ENCODE peak calls at places on chromosome 7, in eight cellular contexts. Z, H, J, A, P, D, C and Q are unnamed samples.

GRCh38 chr7:157554393-157555238 is 217.8 kb downstream of the DNAJB6 start:
- DNase-seq in D (no peak), H (no peak), A (no peak), J (no peak), P (no peak), C (no peak), Z (no peak), Q (no peak)

GRCh38 chr7:22631730-22632129 is 95.3 kb upstream of the IL6 start:
- DNase-seq in D (no peak), C (no peak), P (no peak), H (no peak), A (no peak), J (no peak), Z (no peak), Q (no peak)

GRCh38 chr7:34181271-34181958 is 276.1 kb downstream of the BMPER start:
- DNase-seq in D (no peak), J (no peak), Z (no peak), A (no peak), P (no peak), H (no peak), C (no peak), Q (no peak)

GRCh38 chr7:6237002-6237401 is 35.4 kb downstream of the CYTH3 start:
- DNase-seq in J (no peak), A (no peak), H (no peak), P (no peak), C (no peak), Z (no peak), D (no peak), Q (no peak)

GRCh38 chr7:20235303-20235702 is 18.1 kb upstream of the MACC1 start:
- DNase-seq in A (no peak), Z (no peak), J (no peak), P (no peak), C (no peak), H (no peak), D (no peak), Q (no peak)

GRCh38 chr7:17304926-17305325 is 6.5 kb downstream of the AHR start:
- DNase-seq in Z (no peak), H (no peak), D (peak), C (peak), A (peak), J (peak), P (no peak), Q (peak)

GRCh38 chr7:66356277-66356721 is 151.2 kb downstream of the TPST1 start:
- DNase-seq in P (peak), H (no peak), A (no peak), D (no peak), J (peak), C (peak), Z (no peak), Q (no peak)

GRCh38 chr7:140211698-140212097 is 34.9 kb upstream of the KDM7A start:
- DNase-seq in D (no peak), A (no peak), H (no peak), C (no peak), Z (no peak), J (no peak), P (no peak), Q (no peak)

GRCh38 chr7:110003827-110004226 is 1087.1 kb upstream of the LRRN3 start:
- DNase-seq in C (no peak), H (no peak), J (no peak), Z (no peak), P (no peak), D (peak), A (no peak), Q (no peak)

GRCh38 chr7:88566174-88566729 is 193.2 kb upstream of the ZNF804B start:
- DNase-seq in Z (no peak), P (no peak), D (no peak), A (no peak), C (no peak), H (no peak), J (no peak), Q (no peak)

GRCh38 chr7:37311282-37311868 is 137.3 kb downstream of the ELMO1 start:
- DNase-seq in H (peak), Z (no peak), P (no peak), D (peak), J (peak), A (no peak), C (no peak), Q (no peak)

GRCh38 chr7:6430271-6430940 is 17.3 kb downstream of the DAGLB start:
- DNase-seq in C (peak), A (no peak), D (peak), P (no peak), J (no peak), H (no peak), Z (no peak), Q (no peak)

GRCh38 chr7:73786588-73786987 is 16.5 kb upstream of the CLDN3 start:
- DNase-seq in J (no peak), H (no peak), C (no peak), A (no peak), P (no peak), Z (no peak), D (no peak), Q (no peak)

GRCh38 chr7:100786323-100786722 is 41.0 kb downstream of the EPHB4 start:
- DNase-seq in J (no peak), Z (no peak), A (no peak), P (no peak), D (no peak), C (no peak), H (no peak), Q (no peak)

GRCh38 chr7:45897042-45897690 is 8.9 kb downstream of the IGFBP1 start:
- DNase-seq in D (peak), A (no peak), J (peak), P (no peak), H (no peak), C (peak), Z (no peak), Q (peak)

GRCh38 chr7:99864041-99864440 is 12.8 kb downstream of the OR2AE1 start:
- DNase-seq in D (peak), J (no peak), A (no peak), C (no peak), H (no peak), Z (no peak), P (no peak), Q (no peak)

GRCh38 chr7:142554555-142555532 is 194.4 kb upstream of the PRSS1 start:
- DNase-seq in Z (no peak), D (no peak), J (no peak), C (peak), H (no peak), P (no peak), A (no peak), Q (no peak)

DNA sequence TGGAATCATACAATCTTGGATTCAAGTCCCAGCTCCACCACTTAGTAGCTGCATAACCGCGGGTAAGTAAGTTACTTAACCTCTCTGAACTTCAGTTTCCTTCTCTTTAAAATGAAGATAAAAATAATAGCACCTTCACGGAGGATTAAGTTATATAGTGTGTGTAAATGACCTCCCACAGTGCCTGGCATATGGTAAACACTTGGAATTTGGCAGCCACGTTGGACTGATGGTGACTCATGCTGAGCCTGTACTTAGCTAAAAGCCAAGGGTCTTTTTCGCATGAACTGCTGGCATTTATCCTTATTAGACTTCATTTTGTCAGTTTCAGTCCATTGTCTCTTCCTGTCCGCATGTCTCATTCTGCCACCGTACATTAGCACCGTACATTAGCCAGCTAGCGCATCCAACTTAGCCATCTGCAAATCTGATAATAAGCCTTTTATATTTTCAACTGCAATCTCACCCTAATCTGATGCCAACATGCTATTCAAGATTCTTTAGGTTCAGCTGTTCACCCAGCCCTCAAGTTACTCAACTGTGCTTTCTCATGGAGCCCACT is 11.2 kb downstream of the SLC13A4 start:
- DNase-seq in P (no peak), C (peak), D (peak), J (peak), A (no peak), Z (peak), H (no peak), Q (peak)
- TF ChIP-seq CTCF in P (no peak), C (no peak), D (no peak), J (no peak), A (no peak), Z (no peak), H (no peak), Q (no peak)

GRCh38 chr7:90445633-90446032 is 23.8 kb upstream of the PTTG1IP2 start:
- DNase-seq in D (no peak), P (no peak), Z (no peak), C (no peak), A (no peak), J (no peak), H (no peak), Q (no peak)

DNA sequence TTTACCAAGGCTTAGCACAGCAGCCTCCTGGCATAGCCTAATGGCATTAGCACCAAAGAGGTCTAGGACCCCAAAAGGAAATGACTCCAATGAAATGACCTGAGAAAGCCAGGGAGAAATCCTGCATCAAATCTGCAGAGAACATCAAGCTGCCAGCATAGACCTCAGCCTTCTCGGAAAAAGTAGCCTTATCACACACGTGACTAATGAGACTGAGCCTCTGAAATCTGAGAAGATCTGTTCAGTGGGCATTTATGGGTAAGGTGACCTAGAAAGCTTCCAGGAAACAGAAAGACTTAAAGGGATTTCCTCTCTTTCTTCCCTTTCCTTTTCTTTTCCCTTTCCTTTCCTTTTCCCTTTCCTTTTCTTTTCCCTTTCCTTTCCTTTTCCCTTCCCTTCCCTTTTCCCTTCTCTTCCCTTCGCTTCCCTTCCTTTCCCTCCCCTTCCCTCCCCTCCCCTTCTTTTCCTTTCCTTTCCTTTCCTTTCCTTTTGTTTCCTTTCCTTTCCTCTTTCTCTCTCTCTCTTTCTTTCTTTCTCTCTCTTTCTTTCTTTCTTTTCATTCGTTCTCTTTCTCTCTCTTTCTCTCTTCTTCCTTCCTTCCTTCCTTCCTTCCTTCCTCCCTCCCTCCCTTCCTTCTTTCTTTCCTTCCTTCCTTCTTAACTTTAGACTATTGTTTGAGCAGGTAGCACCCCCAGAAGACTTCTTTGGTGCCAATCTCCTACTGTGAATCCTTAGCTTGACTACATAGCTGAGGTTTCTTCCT is 23.1 kb upstream of the PTTG1IP2 start:
- DNase-seq in C (no peak), P (no peak), Z (no peak), A (no peak), H (no peak), J (no peak), D (no peak), Q (no peak)
- H3K4me3 ChIP-seq in C (no peak), P (no peak), Z (no peak), A (no peak), H (no peak), J (no peak), D (no peak), Q (no peak)

DNA sequence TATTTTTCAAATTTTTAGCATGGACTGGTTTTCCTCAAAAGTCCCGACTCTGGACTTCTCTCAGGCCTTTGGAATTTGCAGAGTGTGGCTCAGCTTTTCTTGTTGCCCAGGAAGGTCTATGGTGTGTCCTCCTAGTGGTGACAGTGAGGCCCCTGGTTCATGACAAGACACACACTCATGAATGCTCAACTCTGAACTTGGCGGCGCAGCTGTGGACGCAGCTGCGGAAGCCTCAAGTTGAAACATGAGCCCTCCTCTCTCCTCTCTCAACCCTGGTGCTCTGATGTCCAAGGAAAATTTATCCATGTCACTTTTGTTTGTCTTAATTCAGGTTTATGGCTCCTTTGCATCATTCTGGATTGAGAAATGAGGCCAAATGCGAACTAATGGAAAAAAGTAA is 183.9 kb downstream of the HECW1 start:
- DNase-seq in Z (no peak), A (no peak), D (no peak), P (no peak), J (no peak), H (no peak), C (peak), Q (no peak)
- TF ChIP-seq CTCF in Z (no peak), A (no peak), D (no peak), P (no peak), J (peak), H (no peak), C (no peak), Q (peak)

DNA sequence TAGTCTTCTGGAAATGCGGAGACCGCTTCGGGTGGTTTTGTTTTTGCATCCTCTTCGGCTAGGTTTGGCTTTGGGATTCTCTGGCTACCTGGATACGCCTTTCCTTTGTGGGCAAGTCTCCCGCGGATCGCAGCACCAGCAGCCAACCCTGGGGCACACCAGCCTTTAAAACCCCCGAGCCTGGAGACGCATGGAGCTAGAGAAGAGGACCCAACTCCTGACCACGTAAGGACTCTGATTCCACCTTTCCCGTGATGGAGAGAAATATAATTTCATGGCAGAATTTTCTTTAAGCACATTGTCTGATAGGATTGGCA is 535.4 kb upstream of the GALNT17 start:
- DNase-seq in J (no peak), A (no peak), C (no peak), P (no peak), D (no peak), Z (no peak), H (no peak), Q (no peak)
- H3K4me3 ChIP-seq in J (peak), A (peak), C (no peak), P (peak), D (no peak), Z (no peak), H (no peak), Q (no peak)

GRCh38 chr7:148022832-148023231 is 567.7 kb upstream of the C7orf33 start:
- DNase-seq in H (no peak), D (no peak), C (no peak), A (no peak), J (no peak), Z (no peak), P (no peak), Q (no peak)

GRCh38 chr7:148021507-148022045 is 569.0 kb upstream of the C7orf33 start:
- DNase-seq in C (no peak), P (no peak), Z (no peak), H (no peak), J (no peak), A (no peak), D (no peak), Q (no peak)

GRCh38 chr7:148020679-148021078 is 569.9 kb upstream of the C7orf33 start:
- DNase-seq in C (no peak), H (no peak), J (no peak), D (no peak), A (no peak), P (no peak), Z (no peak), Q (no peak)
- TF ChIP-seq CTCF in C (no peak), H (no peak), J (no peak), D (no peak), A (no peak), P (no peak), Z (no peak), Q (no peak)

GRCh38 chr7:29479606-29480200 is 83.9 kb upstream of the PRR15 start:
- DNase-seq in P (peak), J (no peak), A (no peak), H (peak), C (no peak), D (peak), Z (no peak), Q (no peak)
- H3K4me3 ChIP-seq in P (no peak), J (no peak), A (no peak), H (no peak), C (no peak), D (no peak), Z (no peak), Q (no peak)

GRCh38 chr7:33048257-33048656 is 14.3 kb downstream of the NT5C3A start:
- DNase-seq in D (no peak), J (no peak), P (no peak), H (no peak), A (no peak), Z (no peak), C (no peak), Q (no peak)
- TF ChIP-seq CTCF in D (no peak), J (no peak), P (no peak), H (no peak), A (no peak), Z (no peak), C (no peak), Q (no peak)

GRCh38 chr7:149776305-149776704 is 2.9 kb upstream of the ZNF467 start:
- DNase-seq in P (no peak), H (peak), A (no peak), D (no peak), J (no peak), Z (no peak), C (no peak), Q (no peak)
- H3K4me3 ChIP-seq in P (no peak), H (no peak), A (no peak), D (no peak), J (no peak), Z (no peak), C (no peak), Q (no peak)

DNA sequence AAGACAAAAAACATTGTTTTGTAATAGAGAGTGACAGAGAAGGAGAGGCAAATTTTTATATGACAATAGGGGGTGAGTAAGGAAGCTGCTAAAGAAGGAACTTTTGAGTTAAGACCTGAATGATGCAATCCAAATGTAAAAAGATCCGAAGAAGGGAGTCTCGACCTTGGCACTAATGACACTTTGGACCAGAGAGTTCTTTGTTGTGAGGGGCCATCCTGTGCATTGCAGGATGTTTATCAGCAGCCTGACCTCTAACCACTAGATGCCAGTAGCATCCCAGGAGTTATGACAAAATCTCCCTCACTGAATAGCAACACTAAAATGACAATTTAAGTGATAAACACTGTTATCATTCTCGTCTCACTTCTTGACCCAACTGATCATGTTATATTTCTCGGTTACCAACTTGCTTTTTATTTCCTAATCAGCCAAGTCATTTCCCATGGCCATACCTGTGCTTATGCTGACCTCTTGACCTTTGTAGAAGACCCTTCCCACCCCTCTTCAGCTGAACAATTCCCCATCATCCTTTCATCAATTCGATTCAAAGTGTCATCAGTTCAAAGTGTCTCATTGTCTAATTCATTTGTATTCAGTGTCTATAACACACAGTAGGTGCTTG is 30.0 kb downstream of the DGKI start:
- DNase-seq in H (no peak), C (peak), J (no peak), Z (no peak), A (peak), D (peak), P (no peak), Q (no peak)
- TF ChIP-seq CTCF in H (no peak), C (peak), J (peak), Z (peak), A (peak), D (peak), P (no peak), Q (peak)

GRCh38 chr7:92722541-92722940 is 113.8 kb downstream of the CDK6 start:
- DNase-seq in P (no peak), H (no peak), A (no peak), Z (no peak), J (no peak), D (peak), C (no peak), Q (no peak)

GRCh38 chr7:92723205-92723604 is 113.2 kb downstream of the CDK6 start:
- DNase-seq in Z (no peak), H (no peak), D (peak), P (no peak), C (no peak), A (no peak), J (no peak), Q (no peak)

GRCh38 chr7:92717601-92717981 is 118.8 kb downstream of the CDK6 start:
- DNase-seq in Z (no peak), C (no peak), H (no peak), J (peak), D (no peak), A (no peak), P (no peak), Q (no peak)

GRCh38 chr7:92717982-92718716 is 118.2 kb downstream of the CDK6 start:
- DNase-seq in P (peak), Z (no peak), A (peak), C (no peak), J (peak), H (peak), D (peak), Q (no peak)

DNA sequence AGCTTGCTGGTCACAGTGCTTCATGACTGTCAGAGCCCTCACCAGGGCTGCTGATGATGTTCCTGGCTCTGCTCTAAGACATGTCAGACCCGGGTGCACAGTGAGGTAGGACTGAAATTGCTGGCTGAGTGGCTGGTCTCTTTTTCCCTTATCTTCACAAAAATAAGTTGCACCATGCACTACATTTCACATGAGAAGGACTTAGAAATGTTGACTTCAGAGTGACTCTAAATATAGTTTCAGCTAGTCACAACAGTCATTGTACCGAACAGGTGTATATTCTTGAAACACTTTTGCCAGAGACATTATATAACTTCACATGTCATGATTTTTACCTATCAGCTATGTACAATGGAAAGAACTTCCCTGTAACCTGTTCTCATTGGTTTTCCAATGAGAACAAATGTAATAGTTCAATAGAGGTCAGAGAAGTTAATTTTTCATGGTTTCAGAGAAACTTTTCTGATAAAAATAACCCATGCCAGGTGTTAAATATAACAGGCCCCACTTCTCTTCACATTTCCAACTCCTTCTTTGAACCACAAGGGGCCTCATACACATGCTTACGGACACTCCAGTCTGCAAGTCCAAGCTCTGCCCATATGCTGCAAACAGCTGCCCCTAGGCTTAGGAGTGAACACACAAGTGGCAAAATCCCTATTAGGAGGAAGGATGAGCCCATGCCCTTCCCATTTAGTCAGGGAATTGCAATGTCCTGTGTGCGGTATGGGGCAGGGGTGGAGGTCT is 115.6 kb downstream of the CDK6 start:
- DNase-seq in J (no peak), P (no peak), Z (no peak), H (no peak), A (peak), D (no peak), C (no peak), Q (no peak)
- H3K4me3 ChIP-seq in J (no peak), P (no peak), Z (no peak), H (no peak), A (no peak), D (no peak), C (no peak), Q (no peak)